ENCODE peak calls at places on chromosomes 5 and 9, in four cellular contexts. One of them, this sample, is unnamed. For H3K9me3, the result is how much of the 10 kb centered on the place peaks cover.

GRCh38 chr5:10485142-10485795 is 43.6 kb downstream of the ROPN1L start:
- DNase-seq in hepatocyte: peak
- DNase-seq in pancreas: no peak
- DNase-seq in body of pancreas: no peak
- DNase-seq in this sample: no peak

GRCh38 chr5:5699062-5699461 is 276.6 kb downstream of the ICE1 start:
- DNase-seq in hepatocyte: no peak
- DNase-seq in pancreas: no peak
- DNase-seq in body of pancreas: no peak
- DNase-seq in this sample: no peak

GRCh38 chr5:31767335-31768031 is 128.6 kb downstream of the PDZD2 start:
- DNase-seq in hepatocyte: no peak
- DNase-seq in pancreas: no peak
- DNase-seq in body of pancreas: no peak
- DNase-seq in this sample: no peak

GRCh38 chr9:111992523-111992922 is 95.9 kb downstream of the UGCG start:
- DNase-seq in hepatocyte: no peak
- DNase-seq in pancreas: no peak
- DNase-seq in body of pancreas: no peak
- DNase-seq in this sample: no peak

GRCh38 chr5:2093859-2094615 is 211.3 kb upstream of the IRX4 start:
- DNase-seq in hepatocyte: no peak
- DNase-seq in pancreas: no peak
- DNase-seq in body of pancreas: no peak
- DNase-seq in this sample: no peak

GRCh38 chr5:90956511-90956910 is 397.9 kb downstream of the ADGRV1 start:
- DNase-seq in hepatocyte: no peak
- DNase-seq in pancreas: no peak
- DNase-seq in body of pancreas: no peak
- DNase-seq in this sample: no peak

GRCh38 chr5:79269733-79270166 is 33.8 kb downstream of the JMY start:
- DNase-seq in hepatocyte: no peak
- DNase-seq in pancreas: no peak
- DNase-seq in body of pancreas: no peak
- DNase-seq in this sample: no peak

GRCh38 chr5:74034738-74035137 is 408.7 kb downstream of the ARHGEF28 start:
- DNase-seq in hepatocyte: no peak
- DNase-seq in pancreas: no peak
- DNase-seq in body of pancreas: no peak
- DNase-seq in this sample: no peak

GRCh38 chr9:8889100-8889499 is 1089.5 kb upstream of the DMAC1 start:
- DNase-seq in hepatocyte: no peak
- DNase-seq in pancreas: no peak
- DNase-seq in body of pancreas: no peak
- DNase-seq in this sample: no peak

GRCh38 chr9:16782490-16782889 is 88.0 kb downstream of the BNC2 start:
- DNase-seq in hepatocyte: no peak
- DNase-seq in pancreas: no peak
- DNase-seq in body of pancreas: no peak
- DNase-seq in this sample: no peak

GRCh38 chr5:38660194-38660668 is 103.8 kb upstream of the LIFR start:
- DNase-seq in hepatocyte: peak
- DNase-seq in pancreas: peak
- DNase-seq in body of pancreas: peak
- DNase-seq in this sample: no peak

GRCh38 chr9:93136693-93137092 is 2.6 kb upstream of the NINJ1 start:
- DNase-seq in hepatocyte: no peak
- DNase-seq in pancreas: no peak
- DNase-seq in body of pancreas: no peak
- DNase-seq in this sample: no peak

DNA sequence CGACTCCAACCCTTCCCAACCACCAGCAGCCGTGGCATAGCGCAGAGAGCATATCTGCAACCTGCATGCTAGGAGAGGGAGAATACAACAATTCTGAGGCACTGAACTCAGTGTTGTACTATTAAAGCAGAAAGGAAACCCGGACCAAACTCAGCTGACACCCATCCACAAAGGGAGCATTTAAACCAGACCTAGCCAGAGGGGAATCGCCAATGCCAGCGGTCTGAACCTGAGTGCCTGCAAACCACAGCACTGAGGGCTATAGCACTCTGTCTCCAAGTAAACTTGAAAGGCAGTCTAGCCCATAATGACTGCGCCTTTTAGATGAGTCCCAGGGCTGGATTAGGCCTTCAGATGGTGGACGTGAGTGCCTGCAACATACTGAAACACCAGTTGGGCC is 494.4 kb upstream of the PTPRD start:
- DNase-seq in hepatocyte: no peak
- DNase-seq in pancreas: no peak
- DNase-seq in body of pancreas: no peak
- DNase-seq in this sample: no peak
- H3K9me3 ChIP-seq in hepatocyte: under half
- H3K9me3 ChIP-seq in pancreas: under half
- H3K9me3 ChIP-seq in body of pancreas: under half
- H3K9me3 ChIP-seq in this sample: under half

GRCh38 chr5:60810036-60810435 is 34.0 kb downstream of the ELOVL7 start:
- DNase-seq in hepatocyte: no peak
- DNase-seq in pancreas: no peak
- DNase-seq in body of pancreas: no peak
- DNase-seq in this sample: no peak
- TF ChIP-seq CTCF in hepatocyte: no peak
- TF ChIP-seq CTCF in pancreas: no peak
- TF ChIP-seq CTCF in body of pancreas: no peak
- TF ChIP-seq CTCF in this sample: no peak

GRCh38 chr5:112122353-112122752 is 296.7 kb downstream of the EPB41L4A start:
- DNase-seq in hepatocyte: no peak
- DNase-seq in pancreas: no peak
- DNase-seq in body of pancreas: no peak
- DNase-seq in this sample: no peak

GRCh38 chr5:112119969-112120368 is 299.1 kb downstream of the EPB41L4A start:
- DNase-seq in hepatocyte: no peak
- DNase-seq in pancreas: no peak
- DNase-seq in body of pancreas: no peak
- DNase-seq in this sample: no peak

GRCh38 chr5:112123060-112123459 is 296.0 kb downstream of the EPB41L4A start:
- DNase-seq in hepatocyte: no peak
- DNase-seq in pancreas: no peak
- DNase-seq in body of pancreas: no peak
- DNase-seq in this sample: no peak

GRCh38 chr5:112119527-112119926 is 299.6 kb downstream of the EPB41L4A start:
- DNase-seq in hepatocyte: no peak
- DNase-seq in pancreas: no peak
- DNase-seq in body of pancreas: no peak
- DNase-seq in this sample: no peak

DNA sequence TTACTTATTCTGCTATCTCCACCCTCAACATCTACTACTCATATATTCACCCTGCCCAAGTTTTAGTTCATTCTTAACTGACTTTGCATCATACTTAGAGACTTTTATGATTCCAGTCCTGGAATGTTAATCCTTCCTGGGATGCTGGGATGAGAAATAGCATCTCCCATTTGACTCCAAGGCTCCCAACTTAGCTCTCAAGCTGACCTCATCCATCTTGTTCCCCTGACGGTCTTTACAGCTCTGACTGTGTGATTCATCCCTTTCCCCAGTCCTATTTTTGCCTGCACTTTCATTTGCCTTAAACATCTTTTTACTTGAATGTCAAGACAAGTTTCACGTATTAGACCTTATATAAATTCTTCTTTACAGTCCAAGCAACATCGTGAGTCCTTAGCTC is 297.8 kb downstream of the EPB41L4A start:
- DNase-seq in hepatocyte: no peak
- DNase-seq in pancreas: no peak
- DNase-seq in body of pancreas: no peak
- DNase-seq in this sample: no peak
- H3K27ac ChIP-seq in hepatocyte: no peak
- H3K27ac ChIP-seq in pancreas: no peak
- H3K27ac ChIP-seq in body of pancreas: no peak
- H3K27ac ChIP-seq in this sample: no peak

GRCh38 chr5:158378931-158379330 is 520.0 kb upstream of the CLINT1 start:
- DNase-seq in hepatocyte: no peak
- DNase-seq in pancreas: no peak
- DNase-seq in body of pancreas: no peak
- DNase-seq in this sample: no peak
- H3K9me3 ChIP-seq in hepatocyte: under half
- H3K9me3 ChIP-seq in pancreas: under half
- H3K9me3 ChIP-seq in body of pancreas: under half
- H3K9me3 ChIP-seq in this sample: under half

GRCh38 chr5:108258001-108258400 is 123.9 kb downstream of the FBXL17 start:
- DNase-seq in hepatocyte: no peak
- DNase-seq in pancreas: no peak
- DNase-seq in body of pancreas: no peak
- DNase-seq in this sample: no peak

GRCh38 chr5:108259306-108259705 is 122.6 kb downstream of the FBXL17 start:
- DNase-seq in hepatocyte: peak
- DNase-seq in pancreas: no peak
- DNase-seq in body of pancreas: peak
- DNase-seq in this sample: no peak

GRCh38 chr5:108263338-108263737 is 118.6 kb downstream of the FBXL17 start:
- DNase-seq in hepatocyte: no peak
- DNase-seq in pancreas: no peak
- DNase-seq in body of pancreas: no peak
- DNase-seq in this sample: no peak

GRCh38 chr5:108260105-108260857 is 121.6 kb downstream of the FBXL17 start:
- DNase-seq in hepatocyte: peak
- DNase-seq in pancreas: peak
- DNase-seq in body of pancreas: peak
- DNase-seq in this sample: peak

DNA sequence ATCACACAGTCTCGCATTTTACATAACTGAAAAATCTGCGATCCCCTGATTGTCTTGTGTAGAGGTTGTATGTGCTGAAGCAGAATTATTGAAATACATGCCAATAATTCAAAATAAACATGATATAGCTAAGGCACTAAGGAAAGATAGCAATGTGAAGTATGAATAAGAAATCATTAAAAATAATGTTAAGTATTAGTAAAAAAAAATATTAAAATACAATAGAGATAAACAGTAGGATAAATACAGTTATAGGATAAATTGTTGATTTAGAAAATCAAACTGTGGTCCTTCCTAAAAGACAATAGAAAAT is 121.1 kb downstream of the FBXL17 start:
- DNase-seq in hepatocyte: no peak
- DNase-seq in pancreas: no peak
- DNase-seq in body of pancreas: no peak
- DNase-seq in this sample: no peak
- TF ChIP-seq CTCF in hepatocyte: no peak
- TF ChIP-seq CTCF in pancreas: no peak
- TF ChIP-seq CTCF in body of pancreas: no peak
- TF ChIP-seq CTCF in this sample: peak

DNA sequence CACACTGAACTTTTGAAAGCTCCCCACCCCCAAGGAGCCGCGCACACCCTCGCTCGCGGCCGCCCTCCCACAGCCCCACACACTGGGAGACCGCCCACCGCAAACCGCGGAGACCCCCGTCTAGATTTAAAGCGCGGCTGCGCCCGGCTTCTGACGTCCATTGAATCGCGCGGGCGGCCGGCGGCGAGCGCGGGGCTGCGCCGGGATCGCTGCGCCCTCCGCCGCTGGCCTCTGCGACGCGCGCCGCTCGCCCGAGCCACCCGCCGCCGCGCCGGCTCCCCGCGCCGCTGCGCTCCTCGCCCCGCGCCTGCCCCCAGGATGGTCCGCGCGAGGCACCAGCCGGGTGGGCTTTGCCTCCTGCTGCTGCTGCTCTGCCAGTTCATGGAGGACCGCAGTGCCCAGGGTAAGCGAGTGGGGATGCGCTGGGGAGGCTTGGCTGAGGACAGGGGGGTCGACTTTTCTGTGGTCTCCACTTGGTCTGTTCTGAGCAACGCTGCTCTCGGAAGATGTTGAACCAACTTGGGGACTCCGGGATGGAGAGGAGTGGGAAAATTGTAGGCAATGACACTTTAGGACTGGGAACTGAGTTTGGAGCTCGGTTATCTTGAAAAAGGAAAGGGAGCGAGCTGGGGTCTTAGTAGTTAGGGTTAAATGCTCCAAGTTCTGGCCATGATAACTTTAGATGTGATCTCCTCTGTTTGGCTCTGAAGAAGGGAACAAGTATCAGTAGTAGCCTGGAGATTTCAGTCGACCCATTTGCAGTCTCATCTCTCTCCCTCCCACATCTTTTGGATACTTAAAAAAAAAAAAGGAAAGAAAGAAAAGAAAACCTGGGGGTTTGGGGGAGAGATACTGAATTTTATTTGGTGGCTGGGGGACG is at the start of gene FST:
- DNase-seq in hepatocyte: peak
- DNase-seq in pancreas: peak
- DNase-seq in body of pancreas: no peak
- DNase-seq in this sample: no peak
- H3K27ac ChIP-seq in hepatocyte: peak
- H3K27ac ChIP-seq in pancreas: no peak
- H3K27ac ChIP-seq in body of pancreas: peak
- H3K27ac ChIP-seq in this sample: no peak

DNA sequence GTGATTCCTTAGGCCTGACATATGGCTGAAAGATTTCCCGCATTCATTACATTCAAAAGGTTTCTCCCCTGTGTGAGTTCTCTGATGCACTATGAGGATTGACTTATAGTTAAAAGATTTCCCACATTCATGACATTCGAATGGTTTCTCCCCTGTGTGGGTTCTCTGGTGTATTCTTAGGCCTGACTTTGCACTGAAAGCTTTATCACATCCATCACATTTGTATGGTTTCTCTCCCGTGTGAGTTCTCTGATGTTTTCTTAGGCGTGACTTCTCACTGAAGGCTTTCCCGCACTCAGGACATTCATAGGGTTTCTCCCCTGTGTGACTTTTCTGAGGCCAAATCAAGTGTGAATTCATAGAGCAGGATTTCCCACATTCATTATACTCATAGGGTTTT is 35.8 kb downstream of the ZNF782 start:
- DNase-seq in hepatocyte: no peak
- DNase-seq in pancreas: no peak
- DNase-seq in body of pancreas: no peak
- DNase-seq in this sample: no peak
- H3K9me3 ChIP-seq in hepatocyte: half or more
- H3K9me3 ChIP-seq in pancreas: under half
- H3K9me3 ChIP-seq in body of pancreas: under half
- H3K9me3 ChIP-seq in this sample: half or more

DNA sequence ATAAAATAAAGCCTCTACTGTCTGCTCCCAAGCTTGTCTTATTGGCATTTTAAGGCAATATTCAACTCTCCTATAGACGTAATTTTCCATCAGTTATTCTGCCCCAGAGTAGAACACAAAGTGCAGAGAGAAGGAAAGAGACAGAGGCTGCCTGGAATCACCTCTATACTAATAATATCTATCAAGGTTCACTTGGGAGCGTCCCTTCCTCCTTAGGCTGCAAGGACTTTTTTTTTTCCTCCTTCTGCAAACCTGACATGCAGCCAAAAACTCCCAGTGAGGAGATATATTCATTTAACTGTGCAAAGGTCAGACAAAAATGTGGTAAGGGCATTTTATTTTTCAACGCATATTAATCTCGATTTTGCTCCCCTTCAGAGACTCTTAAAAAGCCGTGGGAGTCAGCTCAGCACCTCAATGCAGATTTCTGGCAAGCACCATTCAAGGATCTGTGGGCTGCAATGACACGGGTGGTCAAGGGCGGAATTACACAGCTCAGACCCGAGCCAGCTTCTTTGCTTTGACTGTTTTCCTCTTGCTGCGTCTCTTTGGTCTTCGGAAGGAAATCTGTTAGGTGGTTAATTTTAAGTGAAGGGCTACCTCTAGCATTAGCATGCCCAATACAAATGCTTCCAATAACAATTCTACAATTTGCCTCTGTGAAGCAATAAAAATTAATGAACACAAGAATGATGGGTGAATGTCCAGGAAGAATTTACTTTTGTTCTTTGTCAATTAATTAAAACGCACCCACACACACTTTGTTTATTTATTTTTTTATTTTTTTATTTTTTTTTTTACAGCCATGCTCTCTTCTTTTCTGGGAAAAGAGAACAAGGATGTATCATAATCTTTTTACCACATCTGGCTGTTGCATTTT is 587.7 kb upstream of the GRAMD2B start:
- DNase-seq in hepatocyte: peak
- DNase-seq in pancreas: peak
- DNase-seq in body of pancreas: peak
- DNase-seq in this sample: no peak
- TF ChIP-seq CTCF in hepatocyte: peak
- TF ChIP-seq CTCF in pancreas: peak
- TF ChIP-seq CTCF in body of pancreas: peak
- TF ChIP-seq CTCF in this sample: no peak

This sample was measured in CD4-positive, alpha-beta T cell.